ENCODE peak calls at places on chromosomes 3 and 15, in seven cellular contexts. N, F, X, Z, B, S and J are unnamed samples.
A peak's percentile ranks its signal among the peaks of the same experiment; 100 is the strongest.

GRCh38 chr3:187957209-187957981 is 196.6 kb upstream of the LPP start:
- DNase-seq in Z (no peak), S (no peak), B (no peak), F (no peak), N (no peak), X (no peak), J (no peak)

GRCh38 chr3:11717768-11718581 is 74.3 kb upstream of the VGLL4 start:
- DNase-seq in B (peak; percentile 55), S (peak; percentile 14), F (no peak), Z (no peak), N (peak; percentile 65), X (peak; percentile 65), J (no peak)

GRCh38 chr3:14220933-14221332 is 42.3 kb downstream of the LSM3 start:
- DNase-seq in F (no peak), B (no peak), X (no peak), S (no peak), Z (no peak), N (no peak), J (no peak)

GRCh38 chr3:173397161-173398110 is at the start of gene NLGN1:
- DNase-seq in B (peak; percentile 83), Z (no peak), S (peak; percentile 48), X (peak; percentile 67), F (no peak), N (peak; percentile 68), J (no peak)

GRCh38 chr3:62252614-62253147 is 120.7 kb downstream of the FEZF2 start:
- DNase-seq in B (peak; percentile 13), N (no peak), Z (no peak), X (peak; percentile 25), S (peak; percentile 18), F (no peak), J (no peak)

GRCh38 chr3:115108614-115109013 is 38.5 kb downstream of the ZBTB20 start:
- DNase-seq in X (no peak), Z (no peak), N (no peak), B (no peak), S (no peak), F (no peak), J (no peak)

GRCh38 chr3:55367396-55367795 is 119.7 kb downstream of the WNT5A start:
- DNase-seq in F (no peak), Z (no peak), X (no peak), N (no peak), B (no peak), S (no peak), J (no peak)

GRCh38 chr15:66085128-66085527 is 168.4 kb downstream of the MEGF11 start:
- DNase-seq in X (no peak), Z (no peak), B (no peak), S (no peak), N (no peak), F (peak; percentile 17), J (no peak)

GRCh38 chr3:112327371-112327951 is 5.5 kb upstream of the CD200 start:
- DNase-seq in N (peak; percentile 27), F (peak; percentile 72), Z (no peak), X (peak; percentile 87), S (peak; percentile 65), B (peak; percentile 68), J (no peak)

GRCh38 chr15:42203891-42204290 is 4.2 kb downstream of the VPS39 start:
- DNase-seq in Z (no peak), S (no peak), X (no peak), N (no peak), B (peak; percentile 15), F (no peak), J (no peak)

GRCh38 chr3:138068046-138068445 is 47.4 kb downstream of the DZIP1L start:
- DNase-seq in F (no peak), B (no peak), X (no peak), S (no peak), Z (no peak), N (no peak), J (no peak)

GRCh38 chr3:185656321-185656840 is 70.3 kb downstream of the SENP2 start:
- DNase-seq in F (no peak), B (peak; percentile 92), X (peak; percentile 99), N (peak; percentile 36), Z (no peak), S (peak; percentile 98), J (no peak)

GRCh38 chr3:155555479-155556065 is 189.3 kb downstream of the PLCH1 start:
- DNase-seq in X (no peak), B (no peak), N (no peak), F (no peak), S (no peak), Z (no peak), J (no peak)

GRCh38 chr3:43869491-43869890 is 178.8 kb downstream of the ABHD5 start:
- DNase-seq in B (no peak), Z (no peak), F (no peak), X (no peak), N (no peak), S (no peak), J (no peak)

GRCh38 chr15:40234783-40235182 is 4.1 kb upstream of the PAK6 start:
- DNase-seq in N (no peak), B (no peak), Z (no peak), X (no peak), S (peak; percentile 19), F (no peak), J (no peak)

GRCh38 chr3:191431160-191431822 is 29.7 kb upstream of the PYDC2 start:
- DNase-seq in S (no peak), B (no peak), N (no peak), X (no peak), F (no peak), Z (no peak), J (no peak)

GRCh38 chr15:48861813-48862431 is 16.0 kb upstream of the EID1 start:
- DNase-seq in Z (peak; percentile 13), N (peak; percentile 33), F (peak; percentile 71), B (peak; percentile 73), S (peak; percentile 74), X (peak; percentile 86), J (no peak)

GRCh38 chr3:9970020-9970652 is 16.5 kb downstream of the EMC3 start:
- DNase-seq in F (no peak), N (no peak), B (peak; percentile 74), Z (no peak), S (peak; percentile 53), X (peak; percentile 61), J (no peak)

GRCh38 chr3:107752202-107752990 is 229.6 kb downstream of the BBX start:
- DNase-seq in N (no peak), Z (no peak), S (peak; percentile 10), F (no peak), B (peak; percentile 10), X (peak; percentile 52), J (no peak)

GRCh38 chr15:100869151-100869999 is 10.3 kb upstream of the ALDH1A3 start:
- DNase-seq in S (no peak), N (no peak), X (no peak), Z (no peak), B (no peak), F (no peak), J (no peak)

GRCh38 chr3:21654662-21655061 is 96.3 kb downstream of the ZNF385D start:
- DNase-seq in F (no peak), B (peak; percentile 27), N (no peak), X (peak; percentile 75), S (peak; percentile 60), Z (no peak), J (no peak)

GRCh38 chr3:156763931-156764720 is 62.0 kb upstream of the LEKR1 start:
- DNase-seq in Z (no peak), X (no peak), S (no peak), B (no peak), F (no peak), N (no peak), J (no peak)

GRCh38 chr15:99416191-99417188 is 149.3 kb upstream of the MEF2A start:
- DNase-seq in Z (no peak), S (no peak), F (no peak), X (no peak), B (no peak), N (no peak), J (no peak)

GRCh38 chr3:48130321-48130881 is 57.8 kb downstream of the CDC25A start:
- DNase-seq in X (peak; percentile 94), B (peak; percentile 81), N (peak; percentile 89), F (no peak), S (peak; percentile 52), Z (no peak), J (no peak)

GRCh38 chr3:161700998-161701397 is 204.4 kb downstream of the OTOL1 start:
- DNase-seq in X (no peak), B (no peak), Z (no peak), F (no peak), S (no peak), N (no peak), J (no peak)

GRCh38 chr3:68089572-68089991 is 435.2 kb upstream of the SUCLG2 start:
- DNase-seq in X (no peak), Z (no peak), F (no peak), B (no peak), N (no peak), S (no peak), J (no peak)

GRCh38 chr3:55704521-55704920 is 217.4 kb upstream of the WNT5A start:
- DNase-seq in X (no peak), F (no peak), N (no peak), B (peak; percentile 30), S (no peak), Z (no peak), J (no peak)

GRCh38 chr15:101251830-101252820 is at the start of gene CHSY1:
- DNase-seq in F (peak; percentile 95), N (peak; percentile 94), X (peak; percentile 96), B (peak; percentile 93), S (peak; percentile 67), Z (peak; percentile 73), J (peak; percentile 47)